ENCODE peak calls at places on chromosomes 2 and 18, in nine cellular contexts. F, K, H, B, X, L, S, I and T are unnamed samples.

GRCh38 chr2:37635359-37636208 is 35.9 kb downstream of the CDC42EP3 start:
- DNase-seq in K (no peak), X (peak), I (peak), S (peak), F (peak), B (no peak), L (peak), H (no peak), T (peak)

GRCh38 chr18:37544196-37544595 is 21.4 kb downstream of the CELF4 start:
- DNase-seq in B (no peak), H (no peak), X (no peak), L (no peak), S (no peak), I (no peak), F (no peak), K (no peak), T (no peak)

GRCh38 chr2:190812506-190813294 is 67.9 kb upstream of the GLS start:
- DNase-seq in S (peak), B (no peak), X (no peak), L (no peak), H (no peak), K (no peak), F (no peak), I (no peak), T (no peak)

GRCh38 chr2:32798841-32799240 is 147.9 kb upstream of the LTBP1 start:
- DNase-seq in X (no peak), L (no peak), B (no peak), S (no peak), K (no peak), I (no peak), F (no peak), H (no peak), T (no peak)

GRCh38 chr2:182229288-182229687 is 197.5 kb downstream of the PDE1A start:
- DNase-seq in B (no peak), S (peak), H (no peak), X (no peak), F (no peak), L (no peak), I (peak), K (no peak), T (no peak)

GRCh38 chr2:137168564-137168963 is 403.2 kb downstream of the THSD7B start:
- DNase-seq in X (peak), B (no peak), I (peak), S (peak), L (no peak), F (no peak), H (no peak), K (no peak), T (no peak)

GRCh38 chr2:170235860-170236638 is 58.1 kb downstream of the MYO3B start:
- DNase-seq in I (peak), X (no peak), L (no peak), K (peak), B (peak), S (peak), F (no peak), H (peak), T (peak)

GRCh38 chr2:64114912-64115277 is 29.3 kb downstream of the PELI1 start:
- DNase-seq in S (no peak), L (no peak), F (no peak), I (no peak), X (no peak), H (no peak), B (no peak), K (no peak), T (no peak)

GRCh38 chr2:222897898-222898297 is 37.1 kb downstream of the ACSL3 start:
- DNase-seq in I (no peak), H (no peak), F (no peak), B (no peak), L (no peak), K (no peak), S (no peak), X (no peak), T (no peak)

GRCh38 chr2:85945576-85945975 is 56.8 kb upstream of the ST3GAL5 start:
- DNase-seq in F (no peak), X (no peak), I (no peak), K (no peak), H (no peak), S (no peak), L (no peak), B (no peak), T (no peak)

GRCh38 chr2:16125614-16126125 is 185.3 kb downstream of the MYCN start:
- DNase-seq in F (no peak), X (no peak), H (no peak), I (no peak), K (no peak), B (peak), L (no peak), S (no peak), T (no peak)

GRCh38 chr18:79393626-79394401 is 1.9 kb upstream of the NFATC1 start:
- DNase-seq in I (peak), S (peak), B (peak), H (peak), X (no peak), F (peak), L (no peak), K (no peak), T (peak)

GRCh38 chr2:240731327-240731626 is 39.6 kb downstream of the AQP12A start:
- DNase-seq in K (no peak), B (no peak), X (no peak), S (no peak), F (no peak), L (no peak), H (no peak), I (no peak), T (no peak)